ENCODE peak calls at places on chromosomes 2 and 18, in four cellular contexts. I is NCI-H1092, X is neural progenitor cell, S is foreskin fibroblast. G is an unnamed sample.

GRCh38 chr2:158214431-158214830 is 112.8 kb downstream of the UPP2 start:
- DNase-seq in I (no peak), X (no peak), S (no peak), G (peak)

GRCh38 chr2:29050591-29050990 is 23.7 kb downstream of the PCARE start:
- DNase-seq in I (peak), X (no peak), S (no peak), G (no peak)

GRCh38 chr18:3451989-3452749 is 2.2 kb downstream of the TGIF1 start:
- DNase-seq in I (no peak), X (peak), S (no peak), G (peak)

GRCh38 chr2:126444511-126444910 is 211.4 kb upstream of the GYPC start:
- DNase-seq in I (no peak), X (no peak), S (no peak), G (no peak)

GRCh38 chr2:30267161-30267568 is 35.8 kb downstream of the LBH start:
- DNase-seq in I (no peak), X (no peak), S (no peak), G (no peak)

GRCh38 chr2:16614314-16614860 is 51.2 kb downstream of the CYRIA start:
- DNase-seq in I (no peak), X (no peak), S (no peak), G (peak)

GRCh38 chr18:75554644-75555043 is 127.1 kb upstream of the SMIM21 start:
- DNase-seq in I (no peak), X (no peak), S (no peak), G (no peak)

GRCh38 chr18:52636536-52636935 is 296.5 kb downstream of the DCC start:
- DNase-seq in I (no peak), X (no peak), S (no peak), G (no peak)

GRCh38 chr18:54260376-54261072 is 8.8 kb upstream of the POLI start:
- DNase-seq in I (no peak), X (no peak), S (no peak), G (no peak)

GRCh38 chr2:109396338-109397180 is 217.2 kb downstream of the SEPTIN10 start:
- DNase-seq in I (no peak), X (no peak), S (no peak), G (no peak)

GRCh38 chr2:98521266-98521665 is 76.6 kb downstream of the INPP4A start:
- DNase-seq in I (no peak), X (no peak), S (no peak), G (no peak)

GRCh38 chr2:63698825-63699548 is 110.2 kb downstream of the MDH1 start:
- DNase-seq in I (no peak), X (peak), S (peak), G (peak)

GRCh38 chr2:42872736-42873135 is 80.4 kb upstream of the HAAO start:
- DNase-seq in I (no peak), X (no peak), S (peak), G (no peak)

GRCh38 chr18:58416704-58417683 is 211.9 kb downstream of the ALPK2 start:
- DNase-seq in I (no peak), X (no peak), S (no peak), G (peak)

GRCh38 chr2:234491281-234491680 is 5.6 kb downstream of the ARL4C start:
- DNase-seq in I (no peak), X (no peak), S (no peak), G (no peak)

G was measured in brain microvascular endothelial cell.